ENCODE peak calls at places on chromosomes 5 and 9, in ten cellular contexts. J is ovary, W is endothelial cell, M is tibial artery, E is heart right ventricle, Y is astrocyte of the spinal cord, K is cardiac fibroblast, B is HFFc6, I is H9, X is esophagus squamous epithelium. H is an unnamed sample.

GRCh38 chr5:103298557-103298956 is 40.0 kb downstream of the MACIR start:
- DNase-seq in J (no peak), M (no peak), I (no peak), X (no peak), W (no peak), Y (no peak), E (no peak), K (no peak), B (no peak), H (no peak)

GRCh38 chr5:66840527-66841013 is 244.4 kb downstream of the MAST4 start:
- DNase-seq in E (no peak), B (no peak), M (no peak), J (no peak), W (no peak), I (no peak), X (no peak), Y (peak; percentile 16), K (peak; percentile 38), H (peak; percentile 33)

GRCh38 chr9:76680716-76681431 is 83.4 kb upstream of the PCA3 start:
- DNase-seq in E (no peak), X (no peak), K (no peak), B (no peak), I (no peak), M (no peak), Y (no peak), W (no peak), J (no peak), H (no peak)

GRCh38 chr5:149803153-149803552 is 73.0 kb downstream of the PPARGC1B start:
- DNase-seq in I (no peak), J (no peak), E (no peak), Y (no peak), X (no peak), B (no peak), K (no peak), M (no peak), W (no peak), H (no peak)

GRCh38 chr5:102797485-102797884 is 42.4 kb downstream of the PAM start:
- DNase-seq in M (no peak), J (no peak), X (no peak), B (no peak), I (no peak), W (no peak), Y (no peak), E (no peak), K (no peak), H (no peak)

GRCh38 chr5:138981606-138982005 is 106.5 kb upstream of the LRRTM2 start:
- DNase-seq in X (no peak), Y (peak; percentile 8), M (no peak), K (peak; percentile 36), J (no peak), B (peak; percentile 12), E (no peak), I (peak; percentile 8), W (no peak), H (no peak)

GRCh38 chr5:1514027-1514818 is 9.5 kb downstream of the LPCAT1 start:
- DNase-seq in B (no peak), K (no peak), E (no peak), Y (no peak), J (peak; percentile 16), I (peak; percentile 40), M (peak; percentile 15), W (no peak), X (no peak), H (no peak)

GRCh38 chr9:92763721-92764380 is 782 bp downstream of the BICD2 start:
- DNase-seq in X (no peak), M (peak; percentile 36), J (peak; percentile 44), E (peak; percentile 25), I (peak; percentile 41), W (peak; percentile 53), B (no peak), Y (no peak), K (no peak), H (no peak)

GRCh38 chr5:108379722-108380530 is 2.0 kb downstream of the FBXL17 start:
- DNase-seq in B (no peak), X (no peak), M (no peak), K (peak; percentile 19), E (no peak), Y (peak; percentile 43), J (no peak), W (no peak), I (no peak), H (peak; percentile 22)

GRCh38 chr5:54457094-54457531 is 1.6 kb downstream of the HSPB3 start:
- DNase-seq in M (no peak), X (no peak), W (no peak), E (peak; percentile 47), B (peak; percentile 77), I (no peak), J (peak; percentile 26), Y (peak; percentile 34), K (peak; percentile 62), H (peak; percentile 51)

GRCh38 chr9:106700676-106701075 is 162.3 kb upstream of the ZNF462 start:
- DNase-seq in M (no peak), B (no peak), X (no peak), E (no peak), W (no peak), J (no peak), I (no peak), K (peak; percentile 83), Y (no peak), H (peak; percentile 92)

GRCh38 chr5:88942967-88943291 is 59.9 kb upstream of the MEF2C start:
- DNase-seq in E (no peak), W (no peak), M (no peak), I (no peak), X (no peak), B (no peak), K (no peak), Y (no peak), J (no peak), H (no peak)

GRCh38 chr9:86122309-86122708 is 23.0 kb upstream of the GOLM1 start:
- DNase-seq in I (peak; percentile 36), B (no peak), J (no peak), M (no peak), E (no peak), Y (no peak), K (no peak), W (no peak), X (no peak), H (no peak)

GRCh38 chr9:123049589-123050222 is 16.2 kb downstream of the GPR21 start:
- DNase-seq in I (no peak), Y (no peak), M (no peak), J (no peak), B (peak; percentile 36), E (no peak), X (no peak), W (no peak), K (peak; percentile 63), H (no peak)

GRCh38 chr9:127763918-127764384 is 14.5 kb downstream of the SH2D3C start:
- DNase-seq in W (peak; percentile 76), X (no peak), E (peak; percentile 85), B (no peak), M (no peak), Y (no peak), I (peak; percentile 80), K (peak; percentile 36), J (no peak), H (peak; percentile 7)

GRCh38 chr5:181133083-181133482 is 2.1 kb upstream of the OR2V1 start:
- DNase-seq in X (no peak), J (no peak), B (no peak), Y (no peak), W (no peak), I (no peak), K (no peak), E (no peak), M (no peak), H (no peak)

GRCh38 chr5:55982957-55983381 is 11.8 kb downstream of the IL6ST start:
- DNase-seq in Y (no peak), M (no peak), X (no peak), E (no peak), B (no peak), I (no peak), J (no peak), K (no peak), W (no peak), H (peak; percentile 29)
- TF ChIP-seq CTCF in Y (peak; percentile 15), M (no peak), X (no peak), E (peak; percentile 3), B (peak; percentile 42), I (peak; percentile 44), J (no peak), K (no peak), W (no peak), H (no peak)

GRCh38 chr5:132008163-132008473 is 3.3 kb downstream of the ACSL6 start:
- DNase-seq in E (no peak), K (no peak), Y (no peak), W (no peak), J (no peak), M (peak; percentile 8), B (no peak), X (no peak), I (no peak), H (peak; percentile 62)
- TF ChIP-seq CTCF in E (no peak), K (no peak), Y (no peak), W (peak; percentile 12), J (no peak), M (no peak), B (peak; percentile 66), X (no peak), I (no peak), H (no peak)

GRCh38 chr5:176908677-176909358 is 9.7 kb upstream of the HK3 start:
- DNase-seq in W (no peak), M (no peak), K (no peak), B (no peak), I (no peak), X (no peak), J (no peak), E (no peak), Y (no peak), H (no peak)

GRCh38 chr5:176916337-176916736 is 17.2 kb upstream of the HK3 start:
- DNase-seq in W (no peak), J (no peak), B (no peak), I (no peak), K (no peak), X (no peak), Y (peak; percentile 6), E (no peak), M (no peak), H (no peak)

GRCh38 chr5:176910161-176910560 is 11.0 kb upstream of the HK3 start:
- DNase-seq in X (no peak), W (no peak), E (no peak), Y (no peak), K (no peak), B (no peak), M (no peak), J (no peak), I (no peak), H (no peak)

GRCh38 chr5:176915906-176916305 is 16.8 kb upstream of the HK3 start:
- DNase-seq in I (no peak), J (no peak), E (no peak), M (no peak), B (no peak), Y (no peak), X (no peak), K (no peak), W (no peak), H (no peak)

GRCh38 chr5:176912115-176912514 is 13.0 kb upstream of the HK3 start:
- DNase-seq in J (no peak), Y (no peak), I (no peak), M (no peak), K (no peak), W (no peak), B (no peak), X (no peak), E (no peak), H (no peak)
- TF ChIP-seq CTCF in J (no peak), Y (no peak), I (no peak), M (no peak), K (no peak), W (no peak), B (no peak), X (no peak), E (no peak), H (no peak)

GRCh38 chr9:27535701-27536118 is 6.1 kb upstream of the MOB3B start:
- DNase-seq in B (no peak), I (peak; percentile 82), Y (no peak), E (no peak), W (peak; percentile 22), M (no peak), K (no peak), J (peak; percentile 18), X (no peak), H (peak; percentile 31)
- TF ChIP-seq CTCF in B (peak; percentile 28), I (peak; percentile 72), Y (no peak), E (no peak), W (peak; percentile 32), M (no peak), K (peak; percentile 4), J (no peak), X (no peak), H (peak; percentile 34)

H was measured in bronchial epithelial cell.